ENCODE peak calls at places on chromosomes 5 and 9, in eight cellular contexts. E is Caco-2, L is AG09309, J is body of pancreas, Y is right lobe of liver, M is tibial nerve, W is GM13977, Z is mucosa of descending colon. T is an unnamed sample.
A peak's percentile ranks its signal among the peaks of the same experiment; 100 is the strongest.

GRCh38 chr5:164741376-164741775 is 1236.0 kb downstream of the MAT2B start:
- DNase-seq in E (no peak), L (no peak), J (no peak), Y (no peak), M (no peak), W (no peak), Z (no peak), T (no peak)

GRCh38 chr5:95822038-95822407 is 503 bp downstream of the GLRX start:
- DNase-seq in E (peak; percentile 51), L (no peak), J (peak; percentile 36), Y (peak; percentile 63), M (peak; percentile 42), W (no peak), Z (peak; percentile 82), T (peak; percentile 73)

GRCh38 chr9:79145442-79145841 is 426.3 kb upstream of the TLE4 start:
- DNase-seq in E (no peak), L (no peak), J (no peak), Y (no peak), M (no peak), W (no peak), Z (no peak), T (no peak)

GRCh38 chr9:7105095-7105494 is 347.3 kb downstream of the KDM4C start:
- DNase-seq in E (no peak), L (no peak), J (no peak), Y (no peak), M (no peak), W (no peak), Z (no peak), T (no peak)

GRCh38 chr5:25448646-25449045 is 803.9 kb upstream of the CDH10 start:
- DNase-seq in E (no peak), L (no peak), J (no peak), Y (no peak), M (no peak), W (no peak), Z (no peak), T (peak; percentile 13)

GRCh38 chr5:137838976-137839375 is 28.7 kb upstream of the MYOT start:
- DNase-seq in E (no peak), L (no peak), J (no peak), Y (no peak), M (no peak), W (no peak), Z (no peak), T (no peak)

GRCh38 chr9:97293207-97293721 is 14.2 kb upstream of the CCDC180 start:
- DNase-seq in E (no peak), L (no peak), J (no peak), Y (peak; percentile 38), M (peak; percentile 47), W (no peak), Z (no peak), T (no peak)

GRCh38 chr5:102536323-102536928 is 37.6 kb upstream of the SLCO6A1 start:
- DNase-seq in E (no peak), L (no peak), J (no peak), Y (no peak), M (no peak), W (no peak), Z (no peak), T (peak; percentile 12)

GRCh38 chr5:177519463-177520235 is 2.9 kb upstream of the DDX41 start:
- DNase-seq in E (no peak), L (no peak), J (no peak), Y (peak; percentile 14), M (no peak), W (no peak), Z (no peak), T (no peak)

GRCh38 chr5:177520271-177520670 is 3.5 kb upstream of the DDX41 start:
- DNase-seq in E (no peak), L (no peak), J (no peak), Y (peak; percentile 12), M (no peak), W (no peak), Z (no peak), T (no peak)

GRCh38 chr5:177523711-177524538 is 7.2 kb upstream of the DDX41 start:
- DNase-seq in E (no peak), L (no peak), J (no peak), Y (no peak), M (no peak), W (no peak), Z (no peak), T (no peak)

GRCh38 chr5:177524539-177524900 is 7.8 kb upstream of the DDX41 start:
- DNase-seq in E (no peak), L (no peak), J (no peak), Y (no peak), M (no peak), W (no peak), Z (no peak), T (no peak)

DNA sequence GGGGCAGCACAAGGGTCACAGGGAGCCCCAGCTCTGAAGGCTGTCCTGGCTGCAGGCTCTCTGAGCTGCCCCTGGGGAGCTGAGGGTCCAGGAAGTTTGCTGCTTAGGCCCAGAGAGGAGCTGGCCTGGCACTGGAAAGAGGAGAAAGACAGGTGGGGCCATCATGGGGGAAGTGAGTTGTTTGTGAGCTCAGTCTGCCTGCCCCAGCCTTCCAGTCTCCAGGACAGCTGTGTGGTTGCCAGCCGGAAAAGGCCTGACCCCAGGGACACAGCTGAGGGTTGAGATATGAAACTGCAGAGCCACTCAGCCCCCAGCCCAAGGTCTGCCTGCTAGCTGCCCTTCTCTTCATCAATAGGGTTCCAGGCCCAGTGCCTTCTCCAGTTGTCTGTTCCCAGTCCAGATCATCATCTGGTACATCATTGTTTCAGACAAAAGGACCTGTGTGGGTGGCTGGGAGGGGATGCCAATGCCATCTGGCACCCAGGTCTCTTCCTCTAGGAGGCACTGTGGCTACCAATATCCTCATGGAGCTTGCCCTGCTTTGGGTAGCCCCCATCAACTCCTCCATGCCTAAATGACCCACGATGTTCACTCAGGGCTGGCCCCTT is 4.2 kb upstream of the DDX41 start:
- DNase-seq in E (no peak), L (no peak), J (no peak), Y (peak; percentile 7), M (no peak), W (no peak), Z (peak; percentile 31), T (no peak)
- TF ChIP-seq CTCF in E (peak; percentile 6), L (no peak), J (no peak), Y (no peak), M (no peak), W (no peak), Z (no peak), T (no peak)

GRCh38 chr5:179343902-179344300 is 1.4 kb downstream of the ADAMTS2 start:
- DNase-seq in E (no peak), L (no peak), J (no peak), Y (peak; percentile 40), M (no peak), W (no peak), Z (no peak), T (peak; percentile 67)
- TF ChIP-seq CTCF in E (no peak), L (peak; percentile 65), J (no peak), Y (no peak), M (peak; percentile 77), W (peak; percentile 7), Z (no peak), T (peak; percentile 45)

GRCh38 chr9:123364241-123364824 is 8.3 kb downstream of the CRB2 start:
- DNase-seq in E (no peak), L (no peak), J (no peak), Y (no peak), M (no peak), W (no peak), Z (no peak), T (peak; percentile 78)

GRCh38 chr9:123368023-123368422 is 12.0 kb downstream of the CRB2 start:
- DNase-seq in E (no peak), L (no peak), J (no peak), Y (no peak), M (no peak), W (no peak), Z (no peak), T (no peak)

GRCh38 chr9:123365881-123366528 is 10.0 kb downstream of the CRB2 start:
- DNase-seq in E (no peak), L (no peak), J (no peak), Y (no peak), M (no peak), W (no peak), Z (no peak), T (no peak)

GRCh38 chr9:123362856-123363255 is 6.9 kb downstream of the CRB2 start:
- DNase-seq in E (no peak), L (no peak), J (no peak), Y (no peak), M (no peak), W (no peak), Z (no peak), T (no peak)

DNA sequence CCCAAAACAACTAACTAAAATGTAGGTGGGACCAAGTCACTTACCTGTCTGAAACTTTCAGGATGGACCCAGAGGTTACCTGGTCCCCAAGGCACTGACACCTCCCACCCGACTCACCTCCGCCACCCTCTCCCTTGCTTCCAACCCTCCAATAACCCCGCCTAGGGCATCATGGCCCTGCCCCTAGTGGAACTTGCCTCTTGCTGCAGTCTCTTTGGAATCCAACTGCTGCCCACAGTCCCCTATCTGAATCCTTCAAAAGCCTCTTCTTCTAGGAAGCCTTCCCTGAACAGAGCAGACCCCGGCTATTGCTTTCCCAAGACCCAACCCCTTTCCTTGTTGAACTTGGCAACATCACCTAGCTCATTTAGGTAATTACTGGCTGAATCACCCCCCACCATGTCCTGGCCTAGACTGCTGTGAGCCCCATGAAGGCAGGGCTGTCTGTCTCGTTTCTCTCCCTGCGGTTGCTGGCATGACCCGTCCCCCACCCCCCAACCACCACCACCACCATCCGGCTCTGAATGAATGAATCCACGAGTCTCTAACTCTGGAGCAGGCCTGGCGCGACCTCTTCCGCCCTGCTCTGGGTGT is 9.4 kb downstream of the CRB2 start:
- DNase-seq in E (no peak), L (no peak), J (no peak), Y (no peak), M (no peak), W (no peak), Z (no peak), T (no peak)
- TF ChIP-seq CTCF in E (peak; percentile 15), L (no peak), J (no peak), Y (no peak), M (no peak), W (peak; percentile 17), Z (no peak), T (peak; percentile 17)

GRCh38 chr9:90778746-90779145 is 22.9 kb upstream of the SYK start:
- DNase-seq in E (no peak), L (no peak), J (no peak), Y (no peak), M (no peak), W (no peak), Z (no peak), T (no peak)

GRCh38 chr9:90774682-90775081 is 26.9 kb upstream of the SYK start:
- DNase-seq in E (no peak), L (no peak), J (no peak), Y (no peak), M (no peak), W (peak; percentile 19), Z (no peak), T (no peak)

GRCh38 chr9:90773593-90773992 is 28.0 kb upstream of the SYK start:
- DNase-seq in E (no peak), L (no peak), J (no peak), Y (no peak), M (no peak), W (no peak), Z (no peak), T (peak; percentile 52)

GRCh38 chr9:90772381-90772780 is 29.2 kb upstream of the SYK start:
- DNase-seq in E (no peak), L (no peak), J (no peak), Y (no peak), M (no peak), W (no peak), Z (no peak), T (no peak)

DNA sequence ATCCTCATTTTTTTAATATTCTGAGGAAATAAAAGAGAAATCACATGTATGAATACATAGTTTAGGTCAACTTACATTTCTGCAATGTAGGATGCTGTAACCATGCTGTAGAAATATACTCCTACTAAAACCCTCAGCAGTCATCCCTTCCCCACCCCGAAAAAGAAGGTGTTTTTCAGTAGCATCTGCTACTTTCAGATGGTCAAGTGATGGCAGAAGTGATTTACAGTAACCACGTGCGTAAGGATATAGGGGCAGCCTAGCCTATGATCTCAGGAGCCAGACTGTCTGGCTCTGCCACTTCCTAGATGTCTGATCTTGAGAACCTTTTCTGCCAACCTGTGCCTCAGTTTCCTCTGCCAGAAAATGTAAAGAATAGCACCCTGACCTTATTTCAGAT is 26.0 kb upstream of the SYK start:
- DNase-seq in E (no peak), L (no peak), J (no peak), Y (no peak), M (no peak), W (no peak), Z (no peak), T (no peak)
- TF ChIP-seq CTCF in E (no peak), L (no peak), J (no peak), Y (no peak), M (no peak), W (no peak), Z (no peak), T (no peak)